ENCODE peak calls at places on chromosomes 13 and 19, in five cellular contexts. S is NT2/D1, N is HEK293T, B is head of caudate nucleus, T is NCI-H2081. W is an unnamed sample.

GRCh38 chr13:20354722-20355121 is 122.6 kb upstream of the GJB6 start:
- DNase-seq in S (no peak), N (no peak), T (no peak), B (no peak), W (no peak)

GRCh38 chr19:48194041-48194871 is 23.8 kb downstream of the ZSWIM9 start:
- DNase-seq in N (peak), S (no peak), B (no peak), T (no peak), W (no peak)

GRCh38 chr13:110278859-110279258 is 28.1 kb downstream of the COL4A1 start:
- DNase-seq in S (no peak), B (no peak), T (no peak), N (no peak), W (no peak)

GRCh38 chr19:2549701-2550191 is 73.8 kb downstream of the GADD45B start:
- DNase-seq in N (no peak), S (no peak), B (peak), T (no peak), W (no peak)

GRCh38 chr13:41013834-41014233 is 5.3 kb downstream of the ELF1 start:
- DNase-seq in B (no peak), S (no peak), T (no peak), N (no peak), W (no peak)

GRCh38 chr13:100895656-100896055 is 221.1 kb upstream of the TMTC4 start:
- DNase-seq in N (no peak), S (no peak), B (no peak), T (no peak), W (no peak)

GRCh38 chr19:27736225-27736624 is 1476.7 kb downstream of the UQCRFS1 start:
- DNase-seq in B (no peak), T (no peak), N (no peak), S (no peak), W (no peak)

GRCh38 chr13:42553098-42554046 is 20.6 kb upstream of the TNFSF11 start:
- DNase-seq in B (no peak), N (no peak), T (no peak), S (no peak), W (no peak)

GRCh38 chr13:64849174-64849573 is 2381.0 kb downstream of the PCDH9 start:
- DNase-seq in N (no peak), T (no peak), B (no peak), S (no peak), W (no peak)